ENCODE peak calls at places on chromosomes 11 and 22, in nine cellular contexts. L is SJSA1; Y is CD4-positive, CD25-positive, alpha-beta regulatory T cell; R is ovary; V is right atrium auricular region; C is tibial artery; T is kidney; A is colonic mucosa; F is fibroblast of lung. W is an unnamed sample.

GRCh38 chr11:28673687-28674431 is 565.7 kb downstream of the METTL15 start:
- DNase-seq in V (no peak), R (no peak), C (no peak), A (no peak), L (no peak), Y (no peak), F (peak; percentile 43), T (no peak), W (no peak)

GRCh38 chr11:100876826-100877545 is 189.9 kb downstream of the ARHGAP42 start:
- DNase-seq in T (no peak), A (no peak), C (no peak), L (peak; percentile 82), Y (no peak), F (peak; percentile 98), R (no peak), V (no peak), W (no peak)

GRCh38 chr11:72578051-72578450 is 96.2 kb downstream of the PDE2A start:
- DNase-seq in A (no peak), T (no peak), F (no peak), R (peak; percentile 14), L (no peak), C (no peak), Y (no peak), V (no peak), W (no peak)

GRCh38 chr11:103699216-103699615 is 337.2 kb upstream of the DDI1 start:
- DNase-seq in V (no peak), F (peak; percentile 21), L (no peak), T (no peak), R (no peak), A (no peak), C (no peak), Y (no peak), W (no peak)

GRCh38 chr11:121590772-121591404 is 138.1 kb upstream of the SORL1-AS1 start:
- DNase-seq in F (no peak), T (no peak), L (peak; percentile 2), R (no peak), V (no peak), C (no peak), A (no peak), Y (no peak), W (no peak)

GRCh38 chr11:127412722-127413121 is 412.2 kb upstream of the KIRREL3 start:
- DNase-seq in T (peak; percentile 46), R (no peak), F (no peak), Y (no peak), A (no peak), C (no peak), L (no peak), V (no peak), W (no peak)

GRCh38 chr11:17460406-17460805 is 16.2 kb downstream of the ABCC8 start:
- DNase-seq in A (no peak), C (no peak), F (no peak), R (no peak), T (no peak), Y (no peak), V (no peak), L (no peak), W (no peak)

GRCh38 chr11:32479291-32479690 is 44.0 kb upstream of the WT1 start:
- DNase-seq in A (no peak), F (no peak), V (no peak), Y (no peak), C (no peak), T (no peak), R (no peak), L (no peak), W (no peak)

GRCh38 chr11:73288197-73288872 is 16.2 kb downstream of the P2RY6 start:
- DNase-seq in A (no peak), C (no peak), L (no peak), R (no peak), V (no peak), Y (no peak), F (no peak), T (peak; percentile 9), W (no peak)

GRCh38 chr11:88326112-88326511 is 11.4 kb downstream of the CTSC start:
- DNase-seq in F (no peak), R (no peak), A (no peak), L (no peak), C (no peak), V (no peak), Y (no peak), T (no peak), W (no peak)

GRCh38 chr11:22787565-22788162 is 41.9 kb downstream of the SVIP start:
- DNase-seq in A (no peak), R (no peak), L (peak; percentile 40), F (peak; percentile 30), C (no peak), T (no peak), Y (no peak), V (no peak), W (no peak)

GRCh38 chr11:126408496-126408895 is 53.0 kb downstream of the ST3GAL4 start:
- DNase-seq in Y (no peak), R (no peak), C (no peak), F (no peak), V (no peak), A (no peak), T (peak; percentile 59), L (no peak), W (peak; percentile 26)

GRCh38 chr22:46045459-46046298 is 68.7 kb upstream of the WNT7B start:
- DNase-seq in L (no peak), Y (no peak), R (peak; percentile 53), V (no peak), A (no peak), C (peak; percentile 57), F (no peak), T (peak; percentile 76), W (peak; percentile 75)
- H3K4me3 ChIP-seq in L (peak overlapping the region; percentile 53), Y (no peak overlapping the region), R (peak overlapping the region; percentile 54), V (peak overlapping the region; percentile 43), A (peak overlapping the region; percentile 49), C (peak overlapping the region; percentile 64), F (peak overlapping the region; percentile 84), T (peak overlapping the region; percentile 54), W (peak overlapping the region; percentile 82)

DNA sequence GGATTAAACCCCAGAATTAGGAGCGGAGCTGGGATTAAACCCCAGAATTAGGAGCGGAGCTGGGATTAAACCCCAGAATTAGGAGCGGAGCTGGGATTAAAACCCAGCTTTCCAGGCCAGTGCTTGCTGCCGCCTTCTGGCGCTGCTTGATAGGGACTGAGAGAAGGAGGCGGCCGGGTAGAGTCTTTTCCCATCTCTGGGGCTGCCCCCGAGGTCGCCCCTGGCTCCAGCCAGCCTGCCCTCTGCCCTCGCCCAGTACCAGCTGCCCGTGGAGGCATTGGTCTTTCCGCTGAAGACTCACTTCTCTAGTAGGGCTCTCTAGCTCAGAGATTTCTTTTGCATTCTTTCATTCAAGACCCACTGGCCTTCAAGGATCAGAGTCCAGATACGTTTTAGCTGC is 5.2 kb downstream of the TRMU start:
- DNase-seq in Y (no peak), C (no peak), F (no peak), V (no peak), L (no peak), T (peak; percentile 47), A (no peak), R (no peak), W (peak; percentile 23)
- H3K36me3 ChIP-seq in Y (peaks cover 75% of the 10 kb centered on the region), C (peaks cover 46% of the 10 kb centered on the region), F (peaks cover 17% of the 10 kb centered on the region), V (peaks cover 64% of the 10 kb centered on the region), L (peaks cover 88% of the 10 kb centered on the region), T (peaks cover 48% of the 10 kb centered on the region), A (peaks cover 31% of the 10 kb centered on the region), R (no peaks in the 10 kb centered on the region), W (peaks cover 77% of the 10 kb centered on the region)

GRCh38 chr22:31178859-31179258 is 18.9 kb downstream of the RNF185 start:
- DNase-seq in L (no peak), C (no peak), Y (no peak), A (no peak), F (no peak), R (no peak), V (no peak), T (no peak), W (no peak)

GRCh38 chr22:31177420-31178162 is 17.6 kb downstream of the RNF185 start:
- DNase-seq in C (no peak), V (no peak), Y (no peak), L (peak; percentile 83), T (no peak), A (no peak), F (peak; percentile 99), R (no peak), W (no peak)

GRCh38 chr22:31176923-31177322 is 16.9 kb downstream of the RNF185 start:
- DNase-seq in C (no peak), T (no peak), Y (no peak), V (no peak), R (no peak), L (peak; percentile 10), F (no peak), A (no peak), W (no peak)

GRCh38 chr22:31184015-31184414 is 24.0 kb downstream of the RNF185 start:
- DNase-seq in V (no peak), L (no peak), C (no peak), R (no peak), F (no peak), Y (no peak), A (no peak), T (no peak), W (no peak)

GRCh38 chr22:31179345-31179744 is 19.4 kb downstream of the RNF185 start:
- DNase-seq in T (no peak), R (no peak), Y (no peak), A (peak; percentile 63), C (no peak), F (peak; percentile 68), L (peak; percentile 50), V (no peak), W (no peak)
- H3K4me3 ChIP-seq in T (no peak overlapping the region), R (no peak overlapping the region), Y (no peak overlapping the region), A (no peak overlapping the region), C (no peak overlapping the region), F (no peak overlapping the region), L (no peak overlapping the region), V (no peak overlapping the region), W (no peak overlapping the region)

GRCh38 chr11:65595921-65596281 is 301 bp upstream of the KCNK7 start:
- DNase-seq in A (no peak), C (no peak), L (no peak), F (no peak), R (no peak), T (no peak), Y (no peak), V (no peak), W (no peak)
- H3K36me3 ChIP-seq in A (peaks cover 8% of the 10 kb centered on the region), C (peaks cover 31% of the 10 kb centered on the region), L (peaks cover 59% of the 10 kb centered on the region), F (peaks cover 20% of the 10 kb centered on the region), R (no peaks in the 10 kb centered on the region), T (peaks cover 18% of the 10 kb centered on the region), Y (peaks cover 13% of the 10 kb centered on the region), V (peaks cover 50% of the 10 kb centered on the region), W (peaks cover 4% of the 10 kb centered on the region)

DNA sequence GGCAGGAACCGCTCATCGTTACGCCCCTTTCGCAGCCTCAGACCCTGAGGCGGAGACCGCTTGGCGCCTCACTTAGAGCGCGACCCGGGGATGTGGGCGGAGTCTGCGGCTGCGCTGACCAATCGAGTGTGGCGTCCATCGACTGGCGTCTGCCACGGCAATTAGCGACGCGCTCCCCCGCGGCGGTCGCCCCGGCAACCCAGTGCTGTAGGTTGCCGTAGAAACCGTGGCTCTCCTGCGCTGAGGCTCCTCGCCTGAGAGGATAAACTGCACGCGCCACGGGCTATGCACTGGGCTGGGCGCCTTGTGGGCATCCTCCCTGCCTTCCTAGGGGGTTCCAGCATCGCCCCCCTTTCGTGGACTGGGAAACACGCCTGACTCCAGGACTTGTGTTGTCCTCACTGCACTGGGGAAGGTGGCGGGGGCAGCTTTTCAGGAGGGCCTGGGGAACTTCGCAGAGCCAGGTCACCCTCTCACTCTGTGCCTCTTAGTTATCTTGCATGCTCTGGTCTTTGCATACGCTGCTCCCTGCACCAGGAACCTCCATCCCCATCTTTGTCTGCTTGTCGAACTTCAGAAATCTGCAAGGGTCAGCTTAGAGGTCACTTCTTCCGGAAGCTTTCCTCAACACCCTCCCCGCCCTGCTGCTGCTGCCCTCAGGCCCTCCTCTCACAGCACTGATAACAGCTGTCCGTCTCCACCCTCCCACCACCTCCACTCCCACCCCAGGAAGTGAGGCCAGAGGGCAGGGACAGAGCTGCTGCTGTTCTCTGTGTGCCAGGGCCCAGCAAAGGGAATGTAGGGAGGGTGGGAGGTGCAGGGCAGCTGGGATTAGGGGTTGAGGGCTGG is 539 bp upstream of the P2RX6 start:
- DNase-seq in L (peak; percentile 87), T (peak; percentile 96), F (peak; percentile 92), Y (peak; percentile 82), C (peak; percentile 78), V (peak; percentile 90), R (peak; percentile 93), A (peak; percentile 84), W (peak; percentile 90)
- H3K4me3 ChIP-seq in L (peak overlapping the region; percentile 37), T (peak overlapping the region; percentile 44), F (peak overlapping the region; percentile 67), Y (peak overlapping the region; percentile 41), C (peak overlapping the region; percentile 38), V (peak overlapping the region; percentile 34), R (peak overlapping the region; percentile 40), A (peak overlapping the region; percentile 34), W (peak overlapping the region; percentile 75)